ENCODE peak calls at places on chromosomes 7 and 10, in seven cellular contexts. H is psoas muscle; L is AG20443; N is C1 segment of cervical spinal cord; T is HCEC 1CT; P is A549; J is activated CD4-positive, alpha-beta T cell treated with anti-CD3 and anti-CD28 coated beads for 48 hours. Y is an unnamed sample.

GRCh38 chr7:106017657-106018056 is 54.6 kb downstream of the CDHR3 start:
- DNase-seq in H (no peak), L (no peak), N (no peak), T (no peak), P (no peak), J (no peak), Y (no peak)

GRCh38 chr7:31098606-31099360 is 46.7 kb downstream of the ADCYAP1R1 start:
- DNase-seq in H (no peak), L (no peak), N (no peak), T (no peak), P (no peak), J (no peak), Y (no peak)

GRCh38 chr10:74333174-74333573 is 182.2 kb downstream of the ADK start:
- DNase-seq in H (no peak), L (peak), N (no peak), T (peak), P (no peak), J (no peak), Y (no peak)

GRCh38 chr7:110591341-110591740 is 499.6 kb upstream of the LRRN3 start:
- DNase-seq in H (no peak), L (no peak), N (no peak), T (no peak), P (no peak), J (peak), Y (no peak)

GRCh38 chr10:111551001-111551400 is 474.2 kb downstream of the ADRA2A start:
- DNase-seq in H (no peak), L (peak), N (no peak), T (no peak), P (no peak), J (no peak), Y (no peak)

GRCh38 chr10:129891806-129892205 is 72.3 kb downstream of the EBF3 start:
- DNase-seq in H (peak), L (no peak), N (no peak), T (no peak), P (no peak), J (no peak), Y (no peak)

GRCh38 chr7:498678-499641 is 20.7 kb downstream of the PDGFA start:
- DNase-seq in H (peak), L (no peak), N (no peak), T (no peak), P (no peak), J (no peak), Y (no peak)

GRCh38 chr7:101905203-101905865 is 87.9 kb downstream of the CUX1 start:
- DNase-seq in H (no peak), L (no peak), N (no peak), T (no peak), P (no peak), J (no peak), Y (no peak)

GRCh38 chr10:11934262-11934661 is 108.3 kb downstream of the UPF2 start:
- DNase-seq in H (no peak), L (peak), N (no peak), T (no peak), P (no peak), J (no peak), Y (no peak)

GRCh38 chr7:151920533-151920932 is 35.7 kb upstream of the GALNTL5 start:
- DNase-seq in H (no peak), L (no peak), N (no peak), T (no peak), P (no peak), J (no peak), Y (no peak)

GRCh38 chr7:50679218-50680007 is 103.3 kb downstream of the GRB10 start:
- DNase-seq in H (no peak), L (peak), N (no peak), T (peak), P (peak), J (no peak), Y (peak)

GRCh38 chr7:39016609-39017008 is 38.9 kb downstream of the POU6F2 start:
- DNase-seq in H (no peak), L (no peak), N (no peak), T (no peak), P (no peak), J (no peak), Y (no peak)

GRCh38 chr7:129100827-129101166 is 43.7 kb upstream of the TSPAN33 start:
- DNase-seq in H (no peak), L (no peak), N (no peak), T (no peak), P (no peak), J (no peak), Y (no peak)

GRCh38 chr10:106705576-106706526 is 458.7 kb downstream of the SORCS1 start:
- DNase-seq in H (no peak), L (peak), N (peak), T (peak), P (no peak), J (peak), Y (no peak)

GRCh38 chr10:113273877-113274829 is 278.7 kb upstream of the HABP2 start:
- DNase-seq in H (peak), L (peak), N (no peak), T (no peak), P (no peak), J (no peak), Y (no peak)

GRCh38 chr7:78134256-78134655 is 335.7 kb downstream of the PHTF2 start:
- DNase-seq in H (no peak), L (peak), N (no peak), T (peak), P (peak), J (no peak), Y (peak)

GRCh38 chr7:23222439-23223045 is 24.0 kb upstream of the GPNMB start:
- DNase-seq in H (no peak), L (no peak), N (no peak), T (no peak), P (no peak), J (no peak), Y (no peak)

GRCh38 chr10:98470850-98471249 is 24.1 kb upstream of the HPS1 start:
- DNase-seq in H (no peak), L (no peak), N (no peak), T (no peak), P (no peak), J (no peak), Y (no peak)

GRCh38 chr10:61108880-61109279 is 164.9 kb upstream of the RHOBTB1 start:
- DNase-seq in H (no peak), L (no peak), N (no peak), T (no peak), P (no peak), J (no peak), Y (no peak)

GRCh38 chr7:11294965-11295364 is 321.3 kb downstream of the PHF14 start:
- DNase-seq in H (no peak), L (no peak), N (no peak), T (no peak), P (no peak), J (no peak), Y (no peak)

GRCh38 chr7:768881-769504 is 41.9 kb upstream of the PRKAR1B start:
- DNase-seq in H (peak), L (no peak), N (peak), T (no peak), P (no peak), J (peak), Y (no peak)

GRCh38 chr10:79397575-79398303 is 47.7 kb downstream of the ZCCHC24 start:
- DNase-seq in H (peak), L (peak), N (no peak), T (no peak), P (no peak), J (no peak), Y (no peak)